ENCODE peak calls at places on chromosomes 7 and 10, in five cellular contexts. I, L, R, F and J are unnamed samples.

GRCh38 chr10:13784067-13784466 is 197.3 kb downstream of the PRPF18 start:
- DNase-seq in I (peak; percentile 45), L (no peak), F (peak; percentile 67), R (no peak), J (no peak)

GRCh38 chr7:117931314-117931713 is 58.1 kb upstream of the CTTNBP2 start:
- DNase-seq in R (no peak), L (no peak), I (no peak), F (no peak), J (no peak)

GRCh38 chr10:129670124-129670523 is 203.1 kb downstream of the MGMT start:
- DNase-seq in I (no peak), F (no peak), R (no peak), L (no peak), J (no peak)

GRCh38 chr10:102814456-102814871 is 22.7 kb downstream of the CYP17A1 start:
- DNase-seq in R (no peak), I (no peak), F (peak; percentile 68), L (no peak), J (no peak)

GRCh38 chr10:63673846-63674245 is 152.6 kb downstream of the REEP3 start:
- DNase-seq in R (no peak), L (no peak), I (no peak), F (no peak), J (no peak)

GRCh38 chr7:105136221-105136620 is 122.2 kb downstream of the KMT2E start:
- DNase-seq in L (no peak), I (no peak), F (no peak), R (no peak), J (no peak)

GRCh38 chr7:142557971-142558582 is 191.2 kb upstream of the PRSS1 start:
- DNase-seq in I (peak; percentile 56), R (no peak), F (peak; percentile 73), L (peak; percentile 45), J (no peak)

GRCh38 chr7:131546583-131547111 is 9.8 kb downstream of the PODXL start:
- DNase-seq in F (no peak), R (no peak), I (peak; percentile 65), L (no peak), J (no peak)

GRCh38 chr10:6239213-6239991 is 36.7 kb downstream of the PFKFB3 start:
- DNase-seq in R (no peak), I (peak; percentile 26), F (peak; percentile 94), L (peak; percentile 52), J (no peak)

GRCh38 chr10:80186364-80187012 is 18.8 kb downstream of the ANXA11 start:
- DNase-seq in F (no peak), I (no peak), R (no peak), L (peak; percentile 52), J (no peak)

GRCh38 chr7:35831208-35831607 is 30.4 kb downstream of the SEPTIN7 start:
- DNase-seq in I (no peak), F (no peak), R (no peak), L (no peak), J (no peak)

GRCh38 chr7:95002726-95003125 is 95.3 kb downstream of the PPP1R9A start:
- DNase-seq in I (no peak), R (no peak), L (no peak), F (no peak), J (no peak)

GRCh38 chr7:127251458-127252379 is 1.0 kb downstream of the GRM8 start:
- DNase-seq in L (no peak), R (peak; percentile 56), I (peak; percentile 48), F (no peak), J (no peak)

GRCh38 chr7:17304926-17305325 is 6.5 kb downstream of the AHR start:
- DNase-seq in R (no peak), L (no peak), I (no peak), F (peak; percentile 88), J (no peak)

GRCh38 chr10:69090687-69091450 is 3.0 kb downstream of the SRGN start:
- DNase-seq in F (no peak), L (no peak), I (no peak), R (no peak), J (no peak)

GRCh38 chr10:60480865-60481563 is 91.3 kb upstream of the ANK3 start:
- DNase-seq in R (no peak), L (peak; percentile 27), I (no peak), F (peak; percentile 63), J (no peak)

GRCh38 chr7:45203947-45204445 is 46.4 kb downstream of the RAMP3 start:
- DNase-seq in R (no peak), L (no peak), I (peak; percentile 59), F (no peak), J (peak; percentile 34)

GRCh38 chr7:148973256-148973655 is 55.0 kb downstream of the PDIA4 start:
- DNase-seq in I (no peak), L (no peak), R (no peak), F (no peak), J (no peak)

GRCh38 chr10:96290368-96291133 is 13.7 kb upstream of the DNTT start:
- DNase-seq in I (peak; percentile 35), L (no peak), F (no peak), R (no peak), J (no peak)

GRCh38 chr7:79317728-79318127 is 135.7 kb downstream of the MAGI2 start:
- DNase-seq in I (no peak), R (no peak), L (no peak), F (peak; percentile 77), J (no peak)

GRCh38 chr10:91571671-91572070 is 61.2 kb downstream of the PPP1R3C start:
- DNase-seq in I (no peak), L (no peak), F (no peak), R (no peak), J (no peak)

GRCh38 chr7:33186187-33186586 is 56.8 kb downstream of the BBS9 start:
- DNase-seq in I (no peak), L (no peak), R (no peak), F (peak; percentile 70), J (no peak)

GRCh38 chr10:48708144-48708543 is 23.5 kb downstream of the WDFY4 start:
- DNase-seq in I (no peak), L (no peak), F (peak; percentile 50), R (no peak), J (no peak)

GRCh38 chr7:12570529-12571461 is at the start of gene SCIN:
- DNase-seq in R (peak; percentile 82), F (peak; percentile 25), L (peak; percentile 63), I (peak; percentile 32), J (no peak)

GRCh38 chr7:90709501-90710465 is 113.7 kb downstream of the CDK14 start:
- DNase-seq in F (peak; percentile 39), I (no peak), R (no peak), L (no peak), J (no peak)

GRCh38 chr7:44240983-44241510 is 40.3 kb downstream of the YKT6 start:
- DNase-seq in R (peak; percentile 65), I (peak; percentile 90), L (peak; percentile 73), F (peak; percentile 72), J (peak; percentile 80)

GRCh38 chr7:100691676-100692577 is 2.1 kb downstream of the GIGYF1 start:
- DNase-seq in L (peak; percentile 78), F (peak; percentile 43), I (peak; percentile 87), R (peak; percentile 75), J (no peak)

GRCh38 chr10:129704786-129705525 is 237.9 kb downstream of the MGMT start:
- DNase-seq in I (no peak), R (no peak), F (no peak), L (no peak), J (no peak)

GRCh38 chr7:134476044-134476443 is 17.1 kb upstream of the AKR1B1 start:
- DNase-seq in F (no peak), L (no peak), R (no peak), I (no peak), J (no peak)

GRCh38 chr7:25922296-25922695 is 229.7 kb upstream of the NFE2L3 start:
- DNase-seq in L (no peak), I (no peak), F (no peak), R (no peak), J (no peak)

GRCh38 chr7:120272261-120272895 is 597 bp upstream of the KCND2 start:
- DNase-seq in I (peak; percentile 71), L (no peak), F (peak; percentile 49), R (no peak), J (no peak)

GRCh38 chr7:19118896-19119301 is 1.5 kb upstream of the TWIST1 start:
- DNase-seq in I (no peak), L (no peak), F (no peak), R (no peak), J (no peak)

GRCh38 chr10:79340646-79341244 is 6.5 kb upstream of the PPIF start:
- DNase-seq in L (peak; percentile 6), R (no peak), F (no peak), I (no peak), J (no peak)

GRCh38 chr10:132868995-132869394 is 73.4 kb downstream of the CFAP46 start:
- DNase-seq in L (peak; percentile 17), F (no peak), I (no peak), R (peak; percentile 34), J (peak; percentile 63)

GRCh38 chr10:58266826-58267712 is 625 bp downstream of the IPMK start:
- DNase-seq in R (peak; percentile 82), F (no peak), L (peak; percentile 80), I (peak; percentile 27), J (peak; percentile 88)

GRCh38 chr7:137882261-137882668 is 35.5 kb upstream of the DGKI start:
- DNase-seq in L (no peak), I (peak; percentile 70), R (no peak), F (peak; percentile 100), J (no peak)

GRCh38 chr10:84097787-84098353 is 41.4 kb upstream of the GHITM start:
- DNase-seq in I (no peak), L (no peak), F (no peak), R (no peak), J (no peak)